ENCODE peak calls at places on chromosomes 3 and 15, in six cellular contexts. One of them, this sample, is unnamed.

GRCh38 chr15:45254405-45255293 is 2.6 kb downstream of the SLC28A2 start:
- DNase-seq in tibial artery: no peak
- DNase-seq in esophagus muscularis mucosa: no peak
- DNase-seq in H9: no peak
- DNase-seq in thoracic aorta: no peak
- DNase-seq in uterus: no peak
- DNase-seq in this sample: no peak

GRCh38 chr15:98778263-98778959 is 130.1 kb downstream of the IGF1R start:
- DNase-seq in H9: no peak
- DNase-seq in thoracic aorta: no peak
- DNase-seq in uterus: no peak
- DNase-seq in tibial artery: no peak
- DNase-seq in esophagus muscularis mucosa: peak; percentile 57
- DNase-seq in this sample: no peak

GRCh38 chr3:29186982-29187718 is 93.7 kb upstream of the RBMS3 start:
- DNase-seq in H9: no peak
- DNase-seq in uterus: no peak
- DNase-seq in esophagus muscularis mucosa: no peak
- DNase-seq in tibial artery: no peak
- DNase-seq in thoracic aorta: no peak
- DNase-seq in this sample: peak; percentile 74

GRCh38 chr3:183244981-183245476 is 8.0 kb upstream of the B3GNT5 start:
- DNase-seq in thoracic aorta: no peak
- DNase-seq in uterus: no peak
- DNase-seq in esophagus muscularis mucosa: no peak
- DNase-seq in tibial artery: no peak
- DNase-seq in H9: no peak
- DNase-seq in this sample: no peak

GRCh38 chr3:48467473-48468267 is 21.1 kb downstream of the ATRIP start:
- DNase-seq in esophagus muscularis mucosa: no peak
- DNase-seq in uterus: no peak
- DNase-seq in tibial artery: no peak
- DNase-seq in thoracic aorta: no peak
- DNase-seq in H9: no peak
- DNase-seq in this sample: no peak

GRCh38 chr3:99901200-99901926 is 83.7 kb downstream of the CMSS1 start:
- DNase-seq in H9: no peak
- DNase-seq in thoracic aorta: no peak
- DNase-seq in uterus: no peak
- DNase-seq in tibial artery: no peak
- DNase-seq in esophagus muscularis mucosa: no peak
- DNase-seq in this sample: no peak

GRCh38 chr15:66027268-66027806 is 158.0 kb downstream of the RAB11A start:
- DNase-seq in H9: no peak
- DNase-seq in uterus: no peak
- DNase-seq in esophagus muscularis mucosa: no peak
- DNase-seq in tibial artery: no peak
- DNase-seq in thoracic aorta: no peak
- DNase-seq in this sample: no peak

GRCh38 chr3:10955694-10956453 is 36.7 kb upstream of the SLC6A1 start:
- DNase-seq in uterus: no peak
- DNase-seq in H9: no peak
- DNase-seq in esophagus muscularis mucosa: no peak
- DNase-seq in thoracic aorta: no peak
- DNase-seq in tibial artery: no peak
- DNase-seq in this sample: no peak

GRCh38 chr3:64539451-64540196 is 148.2 kb downstream of the ADAMTS9 start:
- DNase-seq in thoracic aorta: no peak
- DNase-seq in uterus: peak; percentile 78
- DNase-seq in esophagus muscularis mucosa: no peak
- DNase-seq in tibial artery: no peak
- DNase-seq in H9: no peak
- DNase-seq in this sample: no peak

GRCh38 chr3:187748050-187748481 is 2.8 kb upstream of the BCL6 start:
- DNase-seq in uterus: peak; percentile 93
- DNase-seq in tibial artery: peak; percentile 95
- DNase-seq in thoracic aorta: peak; percentile 85
- DNase-seq in H9: peak; percentile 93
- DNase-seq in esophagus muscularis mucosa: peak; percentile 97
- DNase-seq in this sample: peak; percentile 85

GRCh38 chr3:155550386-155550785 is 194.5 kb downstream of the PLCH1 start:
- DNase-seq in uterus: no peak
- DNase-seq in H9: no peak
- DNase-seq in tibial artery: no peak
- DNase-seq in esophagus muscularis mucosa: no peak
- DNase-seq in thoracic aorta: no peak
- DNase-seq in this sample: no peak

GRCh38 chr15:64891546-64891945 is 20.2 kb upstream of the ANKDD1A start:
- DNase-seq in tibial artery: no peak
- DNase-seq in thoracic aorta: no peak
- DNase-seq in esophagus muscularis mucosa: no peak
- DNase-seq in H9: no peak
- DNase-seq in uterus: no peak
- DNase-seq in this sample: no peak

GRCh38 chr15:101244039-101244781 is 7.6 kb downstream of the CHSY1 start:
- DNase-seq in H9: no peak
- DNase-seq in uterus: no peak
- DNase-seq in tibial artery: no peak
- DNase-seq in thoracic aorta: no peak
- DNase-seq in esophagus muscularis mucosa: no peak
- DNase-seq in this sample: peak; percentile 57

DNA sequence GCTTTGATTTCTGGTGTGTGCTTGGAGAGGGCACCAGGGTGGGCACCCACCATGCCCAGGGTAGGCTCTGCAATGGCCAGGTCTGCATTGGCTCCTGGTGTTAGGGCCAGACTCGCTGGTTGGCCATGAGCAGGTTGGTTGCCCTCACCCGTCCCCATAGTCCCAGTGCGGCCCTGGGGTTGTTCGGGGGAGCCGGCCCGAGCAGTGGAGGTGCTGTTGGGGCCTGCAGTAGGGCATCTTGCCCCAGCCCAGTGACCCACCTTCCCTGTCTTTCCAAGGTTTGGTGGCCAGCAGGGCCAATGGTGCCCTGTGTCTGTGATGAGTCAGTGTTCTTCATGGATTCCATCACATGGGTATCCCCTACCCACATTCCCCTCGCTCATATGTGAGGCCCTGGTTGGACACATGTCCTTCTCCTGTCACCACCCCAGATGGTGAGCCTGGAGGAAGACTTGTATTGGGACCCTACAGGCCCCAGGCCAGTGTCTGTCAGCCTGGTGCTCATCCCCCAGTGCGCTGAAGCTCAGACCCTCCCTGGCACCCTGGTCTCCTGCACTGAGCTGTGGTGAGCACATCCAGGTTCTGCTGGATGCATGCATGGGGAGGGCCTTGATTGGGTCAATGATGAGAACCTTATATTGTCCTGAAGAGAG is 190.1 kb downstream of the UBE3A start:
- DNase-seq in H9: peak; percentile 8
- DNase-seq in tibial artery: peak; percentile 61
- DNase-seq in uterus: peak; percentile 6
- DNase-seq in thoracic aorta: no peak
- DNase-seq in esophagus muscularis mucosa: peak; percentile 84
- DNase-seq in this sample: no peak
- H3K9me3 ChIP-seq in H9: peaks cover 57% of the 10 kb centered on the region
- H3K9me3 ChIP-seq in tibial artery: peaks cover 68% of the 10 kb centered on the region
- H3K9me3 ChIP-seq in uterus: no peaks in the 10 kb centered on the region
- H3K9me3 ChIP-seq in thoracic aorta: peaks cover 6% of the 10 kb centered on the region
- H3K9me3 ChIP-seq in esophagus muscularis mucosa: peaks cover 69% of the 10 kb centered on the region
- H3K9me3 ChIP-seq in this sample: no peaks in the 10 kb centered on the region

GRCh38 chr3:158617982-158618875 is 26.1 kb upstream of the GFM1 start:
- DNase-seq in uterus: no peak
- DNase-seq in esophagus muscularis mucosa: no peak
- DNase-seq in thoracic aorta: no peak
- DNase-seq in tibial artery: no peak
- DNase-seq in H9: no peak
- DNase-seq in this sample: no peak
- H3K9me3 ChIP-seq in uterus: no peaks in the 10 kb centered on the region
- H3K9me3 ChIP-seq in esophagus muscularis mucosa: peaks cover 16% of the 10 kb centered on the region
- H3K9me3 ChIP-seq in thoracic aorta: peaks cover 4% of the 10 kb centered on the region
- H3K9me3 ChIP-seq in tibial artery: peaks cover 9% of the 10 kb centered on the region
- H3K9me3 ChIP-seq in H9: no peaks in the 10 kb centered on the region
- H3K9me3 ChIP-seq in this sample: no peaks in the 10 kb centered on the region

GRCh38 chr3:101829878-101830277 is 19.4 kb upstream of the NFKBIZ start:
- DNase-seq in H9: no peak
- DNase-seq in uterus: no peak
- DNase-seq in tibial artery: no peak
- DNase-seq in thoracic aorta: no peak
- DNase-seq in esophagus muscularis mucosa: no peak
- DNase-seq in this sample: no peak
- H3K9me3 ChIP-seq in H9: no peaks in the 10 kb centered on the region
- H3K9me3 ChIP-seq in uterus: no peaks in the 10 kb centered on the region
- H3K9me3 ChIP-seq in tibial artery: no peaks in the 10 kb centered on the region
- H3K9me3 ChIP-seq in thoracic aorta: no peaks in the 10 kb centered on the region
- H3K9me3 ChIP-seq in esophagus muscularis mucosa: no peaks in the 10 kb centered on the region
- H3K9me3 ChIP-seq in this sample: no peaks in the 10 kb centered on the region

GRCh38 chr3:197249542-197249941 is 48.9 kb downstream of the DLG1 start:
- DNase-seq in tibial artery: no peak
- DNase-seq in esophagus muscularis mucosa: no peak
- DNase-seq in thoracic aorta: no peak
- DNase-seq in uterus: no peak
- DNase-seq in H9: no peak
- DNase-seq in this sample: no peak

GRCh38 chr3:197242784-197243432 is 55.5 kb downstream of the DLG1 start:
- DNase-seq in esophagus muscularis mucosa: no peak
- DNase-seq in uterus: no peak
- DNase-seq in thoracic aorta: no peak
- DNase-seq in H9: peak; percentile 49
- DNase-seq in tibial artery: no peak
- DNase-seq in this sample: no peak

GRCh38 chr3:197244751-197245150 is 53.7 kb downstream of the DLG1 start:
- DNase-seq in thoracic aorta: no peak
- DNase-seq in tibial artery: no peak
- DNase-seq in esophagus muscularis mucosa: no peak
- DNase-seq in uterus: no peak
- DNase-seq in H9: no peak
- DNase-seq in this sample: no peak

GRCh38 chr3:197253243-197253947 is 45.0 kb downstream of the DLG1 start:
- DNase-seq in esophagus muscularis mucosa: no peak
- DNase-seq in uterus: no peak
- DNase-seq in tibial artery: no peak
- DNase-seq in thoracic aorta: no peak
- DNase-seq in H9: no peak
- DNase-seq in this sample: no peak

DNA sequence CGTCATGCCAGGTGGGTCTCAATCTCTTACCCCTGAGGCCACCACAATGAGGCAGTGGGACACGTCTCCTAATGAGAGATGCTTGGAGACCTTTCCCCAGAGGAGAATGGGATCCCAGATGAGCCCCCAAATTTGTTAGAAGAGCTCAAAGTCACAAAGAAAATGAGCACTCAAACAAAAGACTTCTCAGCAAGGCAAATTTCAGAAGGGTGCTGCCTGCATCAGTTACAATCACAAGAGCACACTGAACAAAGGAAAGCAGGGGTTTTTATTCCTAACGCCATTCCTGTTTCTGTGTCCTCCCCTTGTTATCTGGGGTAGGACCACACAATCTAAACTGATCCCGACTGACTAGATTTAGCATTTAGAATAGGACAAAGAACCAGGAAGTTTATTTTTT is 50.1 kb downstream of the DLG1 start:
- DNase-seq in uterus: no peak
- DNase-seq in H9: no peak
- DNase-seq in thoracic aorta: no peak
- DNase-seq in tibial artery: no peak
- DNase-seq in esophagus muscularis mucosa: no peak
- DNase-seq in this sample: no peak
- H3K9me3 ChIP-seq in uterus: no peaks in the 10 kb centered on the region
- H3K9me3 ChIP-seq in H9: peaks cover under 1% of the 10 kb centered on the region
- H3K9me3 ChIP-seq in thoracic aorta: peaks cover 19% of the 10 kb centered on the region
- H3K9me3 ChIP-seq in tibial artery: no peaks in the 10 kb centered on the region
- H3K9me3 ChIP-seq in esophagus muscularis mucosa: peaks cover 25% of the 10 kb centered on the region
- H3K9me3 ChIP-seq in this sample: peaks cover 3% of the 10 kb centered on the region

GRCh38 chr3:134527037-134527436 is 41.2 kb downstream of the CEP63 start:
- DNase-seq in tibial artery: no peak
- DNase-seq in uterus: no peak
- DNase-seq in esophagus muscularis mucosa: no peak
- DNase-seq in H9: peak; percentile 67
- DNase-seq in thoracic aorta: no peak
- DNase-seq in this sample: peak; percentile 42

GRCh38 chr3:134522541-134522940 is 36.7 kb downstream of the CEP63 start:
- DNase-seq in esophagus muscularis mucosa: no peak
- DNase-seq in tibial artery: no peak
- DNase-seq in uterus: no peak
- DNase-seq in thoracic aorta: no peak
- DNase-seq in H9: no peak
- DNase-seq in this sample: no peak

GRCh38 chr3:134526319-134526718 is 40.5 kb downstream of the CEP63 start:
- DNase-seq in esophagus muscularis mucosa: no peak
- DNase-seq in thoracic aorta: no peak
- DNase-seq in tibial artery: no peak
- DNase-seq in uterus: no peak
- DNase-seq in H9: no peak
- DNase-seq in this sample: no peak

GRCh38 chr3:134525293-134525692 is 39.4 kb downstream of the CEP63 start:
- DNase-seq in thoracic aorta: no peak
- DNase-seq in esophagus muscularis mucosa: no peak
- DNase-seq in H9: no peak
- DNase-seq in uterus: no peak
- DNase-seq in tibial artery: no peak
- DNase-seq in this sample: no peak

GRCh38 chr3:134527538-134528186 is 41.8 kb downstream of the CEP63 start:
- DNase-seq in thoracic aorta: no peak
- DNase-seq in tibial artery: no peak
- DNase-seq in H9: no peak
- DNase-seq in esophagus muscularis mucosa: no peak
- DNase-seq in uterus: no peak
- DNase-seq in this sample: no peak
- H3K9me3 ChIP-seq in thoracic aorta: peaks cover 24% of the 10 kb centered on the region
- H3K9me3 ChIP-seq in tibial artery: peaks cover 15% of the 10 kb centered on the region
- H3K9me3 ChIP-seq in H9: no peaks in the 10 kb centered on the region
- H3K9me3 ChIP-seq in esophagus muscularis mucosa: peaks cover 31% of the 10 kb centered on the region
- H3K9me3 ChIP-seq in uterus: no peaks in the 10 kb centered on the region
- H3K9me3 ChIP-seq in this sample: peaks cover 6% of the 10 kb centered on the region

GRCh38 chr3:180223268-180223667 is 186.5 kb upstream of the PEX5L start:
- DNase-seq in thoracic aorta: no peak
- DNase-seq in tibial artery: no peak
- DNase-seq in esophagus muscularis mucosa: no peak
- DNase-seq in uterus: no peak
- DNase-seq in H9: no peak
- DNase-seq in this sample: no peak

DNA sequence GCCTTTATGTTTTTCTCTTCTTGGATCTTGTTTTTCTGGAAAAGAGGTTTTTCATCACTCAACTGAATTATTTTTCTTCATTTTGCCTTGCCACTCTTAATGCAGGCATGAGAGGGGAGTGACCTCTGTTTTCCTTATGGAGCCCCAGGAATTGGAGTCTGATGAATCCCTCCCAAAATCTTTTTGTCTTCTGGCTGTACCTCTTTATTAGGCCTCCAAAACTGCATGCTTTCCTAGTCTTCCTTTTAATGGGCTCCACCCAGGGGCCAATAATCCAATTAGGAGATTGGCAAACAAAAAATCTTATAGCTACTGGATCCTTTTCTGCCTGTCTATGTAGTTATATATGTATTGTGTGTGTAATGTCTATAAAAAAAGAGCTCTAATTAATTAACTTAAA is 192.4 kb upstream of the PEX5L start:
- DNase-seq in H9: no peak
- DNase-seq in uterus: no peak
- DNase-seq in tibial artery: no peak
- DNase-seq in esophagus muscularis mucosa: no peak
- DNase-seq in thoracic aorta: no peak
- DNase-seq in this sample: no peak
- H3K9me3 ChIP-seq in H9: peaks cover 46% of the 10 kb centered on the region
- H3K9me3 ChIP-seq in uterus: no peaks in the 10 kb centered on the region
- H3K9me3 ChIP-seq in tibial artery: peaks cover 22% of the 10 kb centered on the region
- H3K9me3 ChIP-seq in esophagus muscularis mucosa: peaks cover 24% of the 10 kb centered on the region
- H3K9me3 ChIP-seq in thoracic aorta: peaks cover 5% of the 10 kb centered on the region
- H3K9me3 ChIP-seq in this sample: no peaks in the 10 kb centered on the region

GRCh38 chr3:5888845-5889244 is 701.3 kb downstream of the EDEM1 start:
- DNase-seq in tibial artery: no peak
- DNase-seq in H9: no peak
- DNase-seq in thoracic aorta: no peak
- DNase-seq in esophagus muscularis mucosa: no peak
- DNase-seq in uterus: no peak
- DNase-seq in this sample: no peak
- H3K9me3 ChIP-seq in tibial artery: no peaks in the 10 kb centered on the region
- H3K9me3 ChIP-seq in H9: no peaks in the 10 kb centered on the region
- H3K9me3 ChIP-seq in thoracic aorta: no peaks in the 10 kb centered on the region
- H3K9me3 ChIP-seq in esophagus muscularis mucosa: no peaks in the 10 kb centered on the region
- H3K9me3 ChIP-seq in uterus: no peaks in the 10 kb centered on the region
- H3K9me3 ChIP-seq in this sample: no peaks in the 10 kb centered on the region

This sample was measured in SJSA1.